ENCODE peak calls at places on chromosomes 11 and 22, in eight cellular contexts. R is CD4-positive, alpha-beta T cell; K is HS-27A; A is NCI-H510A treated with DMSO at 0.1 percent for 48 hours; C is GM12891; V is fibroblast of pulmonary artery; I is activated T-helper 9 cell treated with anti-CD3 and anti-CD28 coated beads, Interleukin-2, amount 50 U/mL, for 16 hours; M is stimulated activated CD4-positive, alpha-beta T cell treated with anti-CD3 and anti-CD28 coated beads, Interleukin-2, amount 100 ng/mL, for 48 hours. Z is an unnamed sample.
A peak's percentile ranks its signal among the peaks of the same experiment; 100 is the strongest.

GRCh38 chr11:15412054-15412453 is 297.3 kb downstream of the INSC start:
- DNase-seq in C (no peak), A (peak; percentile 5), V (no peak), M (no peak), I (no peak), K (no peak), R (no peak), Z (no peak)

GRCh38 chr11:124109377-124109776 is 5.9 kb upstream of the VWA5A start:
- DNase-seq in M (no peak), C (no peak), R (no peak), I (no peak), V (no peak), K (no peak), A (no peak), Z (no peak)

GRCh38 chr11:134610116-134610910 is 198.3 kb upstream of the B3GAT1 start:
- DNase-seq in K (no peak), A (no peak), M (no peak), I (no peak), R (no peak), C (no peak), V (no peak), Z (no peak)

GRCh38 chr11:64652586-64653387 is 61.8 kb downstream of the SLC22A12 start:
- DNase-seq in C (peak; percentile 84), I (peak; percentile 44), R (peak; percentile 54), M (peak; percentile 83), K (peak; percentile 53), V (peak; percentile 74), A (peak; percentile 42), Z (peak; percentile 84)

GRCh38 chr11:117459979-117460300 is 132.3 kb downstream of the CEP164 start:
- DNase-seq in C (no peak), V (no peak), M (no peak), K (no peak), A (no peak), R (no peak), I (no peak), Z (no peak)

GRCh38 chr11:77207019-77207485 is 79.0 kb downstream of the MYO7A start:
- DNase-seq in M (no peak), R (no peak), A (no peak), I (no peak), C (peak; percentile 5), V (no peak), K (no peak), Z (no peak)

GRCh38 chr22:42326301-42326700 is 55.8 kb upstream of the TCF20 start:
- DNase-seq in V (no peak), M (no peak), A (no peak), R (no peak), I (no peak), K (no peak), C (no peak), Z (no peak)

GRCh38 chr11:64156235-64157011 is 9.5 kb downstream of the MACROD1 start:
- DNase-seq in V (no peak), C (no peak), M (no peak), K (no peak), I (no peak), R (no peak), A (no peak), Z (no peak)

GRCh38 chr11:35135222-35135621 is 3.7 kb upstream of the CD44 start:
- DNase-seq in V (peak; percentile 83), A (no peak), M (no peak), K (no peak), C (no peak), R (no peak), I (no peak), Z (no peak)

GRCh38 chr11:14454861-14455632 is 44.6 kb downstream of the COPB1 start:
- DNase-seq in M (no peak), C (peak; percentile 8), V (peak; percentile 54), R (no peak), I (no peak), K (peak; percentile 11), A (no peak), Z (peak; percentile 63)

GRCh38 chr11:47443028-47443700 is 5.8 kb downstream of the RAPSN start:
- DNase-seq in K (no peak), R (no peak), C (no peak), I (no peak), M (no peak), V (no peak), A (peak; percentile 7), Z (no peak)

GRCh38 chr22:37931893-37932389 is 21.5 kb downstream of the C22orf23 start:
- DNase-seq in M (no peak), V (no peak), I (no peak), K (no peak), R (no peak), A (no peak), C (no peak), Z (no peak)

GRCh38 chr11:115677190-115677589 is 173.0 kb upstream of the CADM1 start:
- DNase-seq in I (no peak), C (no peak), R (no peak), M (no peak), V (no peak), A (no peak), K (no peak), Z (no peak)